ENCODE peak calls at places on chromosomes 2 and 18, in four cellular contexts. V, P, C and F are unnamed samples.

GRCh38 chr2:151490276-151490675 is 80.6 kb downstream of the RIF1 start:
- DNase-seq in C (no peak), P (no peak), V (no peak), F (no peak)

GRCh38 chr18:23887493-23887892 is 127.1 kb upstream of the TTC39C start:
- DNase-seq in C (no peak), V (peak; percentile 60), P (no peak), F (no peak)

GRCh38 chr2:71685073-71685848 is 231.9 kb downstream of the DYSF start:
- DNase-seq in C (no peak), V (no peak), P (no peak), F (no peak)

GRCh38 chr2:127675335-127676261 is at the start of gene LIMS2:
- DNase-seq in P (peak; percentile 58), V (peak; percentile 62), C (no peak), F (no peak)

GRCh38 chr2:110853516-110853915 is 121.1 kb downstream of the ACOXL start:
- DNase-seq in V (peak; percentile 3), P (peak; percentile 50), C (no peak), F (no peak)

GRCh38 chr2:15615310-15615920 is 23.7 kb downstream of the DDX1 start:
- DNase-seq in V (no peak), C (no peak), P (no peak), F (no peak)

GRCh38 chr2:134491796-134492441 is 226.9 kb downstream of the TMEM163 start:
- DNase-seq in V (no peak), C (no peak), P (peak; percentile 70), F (no peak)

GRCh38 chr2:3469486-3469885 is 49.8 kb downstream of the ADI1 start:
- DNase-seq in C (no peak), V (no peak), P (no peak), F (no peak)

GRCh38 chr2:241878007-241878970 is 8.8 kb downstream of the RTP5 start:
- DNase-seq in C (peak; percentile 58), P (peak; percentile 81), V (peak; percentile 54), F (no peak)

GRCh38 chr2:105790467-105791118 is 45.9 kb downstream of the NCK2 start:
- DNase-seq in V (no peak), P (peak; percentile 14), C (no peak), F (no peak)

GRCh38 chr2:154952346-154953010 is 254.0 kb downstream of the KCNJ3 start:
- DNase-seq in V (no peak), P (no peak), C (no peak), F (no peak)

GRCh38 chr2:131143803-131144202 is 38.7 kb downstream of the PLEKHB2 start:
- DNase-seq in P (no peak), C (no peak), V (no peak), F (no peak)

GRCh38 chr2:64017811-64018714 is 1.2 kb downstream of the VPS54 start:
- DNase-seq in V (peak; percentile 26), P (peak; percentile 43), C (no peak), F (no peak)

GRCh38 chr18:65380571-65380970 is 370.2 kb upstream of the CDH7 start:
- DNase-seq in C (no peak), V (no peak), P (no peak), F (no peak)

GRCh38 chr18:56386856-56387255 is 251.5 kb downstream of the TXNL1 start:
- DNase-seq in C (no peak), V (no peak), P (no peak), F (no peak)

GRCh38 chr2:155223781-155224406 is 525.4 kb downstream of the KCNJ3 start:
- DNase-seq in P (peak; percentile 19), V (no peak), C (no peak), F (no peak)

GRCh38 chr2:103959174-103960125 is 894.5 kb upstream of the POU3F3 start:
- DNase-seq in P (peak; percentile 48), V (peak; percentile 2), C (no peak), F (peak; percentile 26)

GRCh38 chr2:43405829-43406228 is 179.4 kb upstream of the ZFP36L2 start:
- DNase-seq in V (peak; percentile 33), P (no peak), C (no peak), F (no peak)

GRCh38 chr2:9091819-9092218 is 88.3 kb upstream of the MBOAT2 start:
- DNase-seq in P (peak; percentile 62), C (no peak), V (no peak), F (no peak)

GRCh38 chr2:102138331-102138730 is 4.2 kb upstream of the IL1R1 start:
- DNase-seq in P (no peak), V (peak; percentile 17), C (no peak), F (no peak)

GRCh38 chr2:74584088-74584645 is 29.6 kb downstream of the DOK1 start:
- DNase-seq in C (no peak), V (peak; percentile 56), P (no peak), F (no peak)

GRCh38 chr2:228581731-228582130 is 400.2 kb upstream of the SPHKAP start:
- DNase-seq in V (no peak), C (no peak), P (no peak), F (no peak)

GRCh38 chr2:23596316-23596885 is 211.4 kb downstream of the KLHL29 start:
- DNase-seq in V (peak; percentile 29), P (no peak), C (no peak), F (no peak)

GRCh38 chr2:85769236-85769986 is 15.6 kb downstream of the ATOH8 start:
- DNase-seq in C (no peak), V (no peak), P (no peak), F (no peak)

GRCh38 chr2:169799555-169799954 is 884 bp downstream of the SSB start:
- DNase-seq in V (no peak), P (peak; percentile 40), C (no peak), F (no peak)

GRCh38 chr18:3500016-3500415 is 50.0 kb downstream of the TGIF1 start:
- DNase-seq in C (no peak), V (no peak), P (no peak), F (no peak)

GRCh38 chr2:112722816-112723555 is 2.2 kb downstream of the NT5DC4 start:
- DNase-seq in C (no peak), V (no peak), P (no peak), F (no peak)

GRCh38 chr2:170189757-170190156 is 11.8 kb downstream of the MYO3B start:
- DNase-seq in C (no peak), V (no peak), P (no peak), F (no peak)

GRCh38 chr2:8496079-8496478 is 185.8 kb upstream of the ID2 start:
- DNase-seq in V (no peak), C (no peak), P (no peak), F (no peak)

GRCh38 chr2:55718165-55719008 is 24.7 kb upstream of the PNPT1 start:
- DNase-seq in V (peak; percentile 61), P (peak; percentile 86), C (no peak), F (peak; percentile 59)

GRCh38 chr2:207073791-207074678 is 91.7 kb downstream of the KLF7 start:
- DNase-seq in V (peak; percentile 19), P (peak; percentile 13), C (no peak), F (no peak)

GRCh38 chr2:51722311-51722710 is 690.4 kb upstream of the NRXN1 start:
- DNase-seq in V (peak; percentile 26), C (no peak), P (peak; percentile 58), F (no peak)

GRCh38 chr2:128783896-128784295 is 465.2 kb upstream of the HS6ST1 start:
- DNase-seq in V (no peak), P (no peak), C (no peak), F (no peak)

GRCh38 chr2:111042772-111043771 is 77.6 kb upstream of the BCL2L11 start:
- DNase-seq in P (no peak), C (no peak), V (no peak), F (no peak)

GRCh38 chr2:109280804-109281203 is 151.8 kb downstream of the SH3RF3 start:
- DNase-seq in P (no peak), C (no peak), V (no peak), F (no peak)
- TF ChIP-seq CTCF in P (peak; percentile 25), C (no peak), V (no peak), F (no peak)

GRCh38 chr2:100945930-100946607 is 56.0 kb upstream of the RPL31 start:
- DNase-seq in V (no peak), P (no peak), C (no peak), F (no peak)

GRCh38 chr2:100945433-100945740 is 56.7 kb upstream of the RPL31 start:
- DNase-seq in V (no peak), C (no peak), P (no peak), F (no peak)

GRCh38 chr2:100949377-100949776 is 52.7 kb upstream of the RPL31 start:
- DNase-seq in V (no peak), C (no peak), P (no peak), F (no peak)

GRCh38 chr2:100952512-100952911 is 49.6 kb upstream of the RPL31 start:
- DNase-seq in V (no peak), P (no peak), C (no peak), F (no peak)

GRCh38 chr2:100948965-100949364 is 53.1 kb upstream of the RPL31 start:
- DNase-seq in V (peak; percentile 46), C (no peak), P (no peak), F (no peak)
- TF ChIP-seq CTCF in V (no peak), C (no peak), P (no peak), F (no peak)

DNA sequence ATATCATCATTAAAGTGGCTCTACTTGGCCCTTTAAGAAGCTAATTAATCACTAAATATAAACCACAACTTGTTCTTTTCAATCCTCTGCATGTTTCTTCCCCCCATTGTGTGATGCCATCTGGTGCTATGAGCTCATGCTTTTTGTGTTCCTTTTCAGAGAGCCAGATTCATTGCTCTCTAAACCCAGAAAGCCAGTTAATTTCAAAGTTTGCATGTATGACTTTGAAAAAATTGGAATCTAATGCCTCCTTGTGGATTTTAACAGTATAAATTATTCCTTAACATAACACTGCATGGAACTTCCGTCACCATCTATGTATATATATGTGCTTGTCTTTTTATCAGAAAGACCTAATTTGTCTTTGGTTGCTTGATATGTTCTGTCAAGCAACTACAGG is 31.1 kb downstream of the TMEM178A start:
- DNase-seq in P (peak; percentile 65), V (peak; percentile 78), C (no peak), F (no peak)
- TF ChIP-seq CTCF in P (peak; percentile 79), V (peak; percentile 58), C (no peak), F (peak; percentile 19)

DNA sequence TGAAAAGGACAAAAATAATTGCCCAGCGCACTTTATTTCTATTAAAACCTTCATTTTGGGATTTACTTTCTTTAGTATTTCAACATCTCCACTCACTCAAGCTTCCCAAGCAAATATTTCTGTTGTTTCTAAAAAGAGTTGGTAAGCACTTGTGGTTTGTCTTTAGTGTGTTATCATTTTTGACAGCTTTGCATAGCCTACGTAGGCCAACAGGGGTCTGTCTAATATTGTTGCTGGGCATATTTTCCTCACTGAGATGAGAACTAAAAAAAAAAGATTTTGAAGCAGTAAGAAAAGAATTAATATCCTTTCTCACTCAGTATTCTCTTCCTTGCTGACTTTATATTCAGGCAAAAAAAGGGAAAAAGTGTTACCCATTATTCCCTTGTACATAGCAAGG is 494.1 kb downstream of the ARHGAP15 start:
- DNase-seq in P (no peak), C (no peak), V (no peak), F (no peak)
- TF ChIP-seq CTCF in P (no peak), C (no peak), V (no peak), F (no peak)

DNA sequence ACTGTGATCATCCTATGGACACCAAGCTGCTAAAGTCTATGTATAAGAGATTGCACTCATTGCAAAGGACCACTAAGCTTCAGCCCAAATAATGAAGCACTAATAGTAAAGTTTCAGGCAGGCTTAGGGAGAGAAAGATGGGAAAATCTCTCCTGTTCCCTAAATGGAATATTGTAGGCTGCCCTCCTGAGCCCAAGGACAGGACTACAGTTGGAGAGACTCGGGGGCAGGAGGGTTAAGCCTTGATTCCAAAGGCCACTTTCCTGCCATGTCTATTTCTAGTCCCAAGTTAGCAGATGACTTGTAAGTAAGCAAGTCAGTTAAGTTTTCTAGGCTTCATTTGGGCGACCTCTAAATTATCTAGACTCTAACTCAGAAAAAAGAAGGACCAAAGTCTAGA is 9.0 kb downstream of the TMEM247 start:
- DNase-seq in P (no peak), C (no peak), V (no peak), F (no peak)
- TF ChIP-seq CTCF in P (peak; percentile 37), C (no peak), V (peak; percentile 2), F (no peak)

GRCh38 chr2:96760036-96760985 is at the start of gene CNNM4:
- DNase-seq in V (peak; percentile 88), C (peak; percentile 75), P (peak; percentile 94), F (peak; percentile 90)
- TF ChIP-seq CTCF in V (no peak), C (no peak), P (no peak), F (no peak)